ENCODE peak calls at places on chromosomes 11 and 22, in eight cellular contexts. B is HTR-8/SVneo; Q is activated CD4-positive, alpha-beta T cell treated with anti-CD3 and anti-CD28 coated beads for 48 hours; N is right lobe of liver; Y is stimulated activated CD4-positive, alpha-beta T cell treated with anti-CD3 and anti-CD28 coated beads, Interleukin-1b, Interleukin-23, amount 100 ng/mL, for 24 hours; D is GM19239; R is activated CD4-positive, alpha-beta memory T cell treated with anti-CD3 and anti-CD28 coated beads, Interleukin-2, amount 10 ng/mL, durations not matched to agents 7 days and 5 days; A is SJSA1. C is an unnamed sample.

GRCh38 chr22:45880732-45881523 is 96.0 kb downstream of the WNT7B start:
- DNase-seq in A (no peak), R (no peak), B (no peak), Q (no peak), Y (no peak), D (no peak), N (peak; percentile 13), C (no peak)

GRCh38 chr11:129803533-129803932 is 12.1 kb upstream of the TMEM45B start:
- DNase-seq in N (no peak), D (no peak), A (no peak), R (no peak), Y (no peak), B (no peak), Q (no peak), C (no peak)

GRCh38 chr11:125904678-125905077 is 370 bp downstream of the DDX25 start:
- DNase-seq in D (no peak), R (no peak), Q (no peak), Y (no peak), N (no peak), B (no peak), A (no peak), C (no peak)

GRCh38 chr11:112962854-112963367 is 1.7 kb downstream of the NCAM1 start:
- DNase-seq in B (no peak), Q (peak; percentile 5), D (no peak), R (no peak), N (peak; percentile 27), Y (no peak), A (peak; percentile 73), C (no peak)

GRCh38 chr11:9091044-9091936 is at the start of gene SCUBE2:
- DNase-seq in R (no peak), Y (no peak), A (no peak), Q (no peak), D (no peak), N (no peak), B (peak; percentile 34), C (peak; percentile 46)

GRCh38 chr22:32528984-32529982 is 54.7 kb downstream of the FBXO7 start:
- DNase-seq in R (peak; percentile 65), B (peak; percentile 81), N (peak; percentile 88), Y (peak; percentile 36), D (peak; percentile 82), Q (peak; percentile 80), A (peak; percentile 87), C (peak; percentile 72)

GRCh38 chr11:115931684-115932083 is 427.5 kb upstream of the CADM1 start:
- DNase-seq in N (no peak), Q (no peak), A (no peak), B (no peak), R (no peak), D (no peak), Y (no peak), C (no peak)

GRCh38 chr11:14312736-14313438 is 46.1 kb downstream of the RRAS2 start:
- DNase-seq in Q (no peak), N (no peak), D (no peak), Y (no peak), B (no peak), R (no peak), A (no peak), C (no peak)

GRCh38 chr22:47102081-47102480 is 339.6 kb downstream of the TBC1D22A start:
- DNase-seq in Y (no peak), B (no peak), R (no peak), N (no peak), A (no peak), Q (no peak), D (no peak), C (no peak)

GRCh38 chr22:44448271-44448780 is 49.7 kb downstream of the RTL6 start:
- DNase-seq in R (no peak), Q (no peak), A (peak; percentile 97), Y (no peak), N (no peak), B (peak; percentile 72), D (no peak), C (no peak)

GRCh38 chr22:41479671-41480396 is 10.9 kb downstream of the ACO2 start:
- DNase-seq in B (no peak), Q (no peak), A (no peak), N (no peak), D (no peak), Y (no peak), R (no peak), C (no peak)

GRCh38 chr22:23801886-23802377 is 15.2 kb downstream of the SMARCB1 start:
- DNase-seq in Y (no peak), Q (no peak), A (no peak), N (no peak), B (no peak), R (no peak), D (no peak), C (no peak)

GRCh38 chr11:27218498-27219038 is 144.4 kb downstream of the CCDC34 start:
- DNase-seq in B (no peak), R (no peak), A (peak; percentile 56), Y (no peak), D (no peak), N (no peak), Q (no peak), C (no peak)

GRCh38 chr22:37457093-37457893 is 28.9 kb downstream of the MFNG start:
- DNase-seq in R (peak; percentile 87), A (peak; percentile 83), B (peak; percentile 70), N (peak; percentile 79), Y (peak; percentile 87), D (peak; percentile 82), Q (peak; percentile 92), C (peak; percentile 80)